ENCODE peak calls at places on chromosomes 2 and 18, in four cellular contexts. One of them, this sample, is unnamed.

GRCh38 chr2:214542251-214542650 is 131.4 kb downstream of the VWC2L start:
- DNase-seq in right atrium auricular region: no peak
- DNase-seq in stomach: no peak
- DNase-seq in heart right ventricle: no peak
- DNase-seq in this sample: no peak

GRCh38 chr2:51789908-51790307 is 758.0 kb upstream of the NRXN1 start:
- DNase-seq in right atrium auricular region: no peak
- DNase-seq in stomach: no peak
- DNase-seq in heart right ventricle: no peak
- DNase-seq in this sample: no peak

GRCh38 chr2:220198911-220199310 is 571.5 kb downstream of the SLC4A3 start:
- DNase-seq in right atrium auricular region: no peak
- DNase-seq in stomach: no peak
- DNase-seq in heart right ventricle: no peak
- DNase-seq in this sample: no peak

GRCh38 chr2:9281145-9281544 is 74.5 kb downstream of the ASAP2 start:
- DNase-seq in right atrium auricular region: no peak
- DNase-seq in stomach: peak
- DNase-seq in heart right ventricle: no peak
- DNase-seq in this sample: no peak

GRCh38 chr2:181250691-181251090 is 206.5 kb upstream of the ITGA4 start:
- DNase-seq in right atrium auricular region: no peak
- DNase-seq in stomach: no peak
- DNase-seq in heart right ventricle: no peak
- DNase-seq in this sample: no peak

GRCh38 chr2:207939342-207940108 is 85.8 kb downstream of the PLEKHM3 start:
- DNase-seq in right atrium auricular region: no peak
- DNase-seq in stomach: no peak
- DNase-seq in heart right ventricle: no peak
- DNase-seq in this sample: no peak

GRCh38 chr2:219219113-219219696 is 447 bp upstream of the ABCB6 start:
- DNase-seq in right atrium auricular region: no peak
- DNase-seq in stomach: no peak
- DNase-seq in heart right ventricle: no peak
- DNase-seq in this sample: no peak

GRCh38 chr2:164898475-164898874 is 56.9 kb downstream of the SLC38A11 start:
- DNase-seq in right atrium auricular region: no peak
- DNase-seq in stomach: no peak
- DNase-seq in heart right ventricle: no peak
- DNase-seq in this sample: no peak

GRCh38 chr2:158060862-158061435 is 40.7 kb upstream of the UPP2 start:
- DNase-seq in right atrium auricular region: no peak
- DNase-seq in stomach: no peak
- DNase-seq in heart right ventricle: no peak
- DNase-seq in this sample: no peak

GRCh38 chr2:39435974-39436591 is 1.0 kb downstream of the MAP4K3 start:
- DNase-seq in right atrium auricular region: peak
- DNase-seq in stomach: no peak
- DNase-seq in heart right ventricle: peak
- DNase-seq in this sample: no peak

GRCh38 chr2:44470151-44470550 is 108.4 kb downstream of the CAMKMT start:
- DNase-seq in right atrium auricular region: no peak
- DNase-seq in stomach: no peak
- DNase-seq in heart right ventricle: no peak
- DNase-seq in this sample: no peak

GRCh38 chr2:239526038-239526437 is 125.2 kb upstream of the HDAC4 start:
- DNase-seq in right atrium auricular region: no peak
- DNase-seq in stomach: no peak
- DNase-seq in heart right ventricle: no peak
- DNase-seq in this sample: no peak

GRCh38 chr2:229974271-229974670 is 52.0 kb downstream of the FBXO36 start:
- DNase-seq in right atrium auricular region: no peak
- DNase-seq in stomach: no peak
- DNase-seq in heart right ventricle: no peak
- DNase-seq in this sample: no peak

GRCh38 chr18:73881396-73881795 is 266.2 kb downstream of the FBXO15 start:
- DNase-seq in right atrium auricular region: no peak
- DNase-seq in stomach: no peak
- DNase-seq in heart right ventricle: no peak
- DNase-seq in this sample: no peak

GRCh38 chr2:101844055-101844635 is 146.6 kb downstream of the MAP4K4 start:
- DNase-seq in right atrium auricular region: no peak
- DNase-seq in stomach: no peak
- DNase-seq in heart right ventricle: no peak
- DNase-seq in this sample: no peak

GRCh38 chr2:5691659-5692529 is at the start of gene SOX11:
- DNase-seq in right atrium auricular region: no peak
- DNase-seq in stomach: no peak
- DNase-seq in heart right ventricle: peak
- DNase-seq in this sample: no peak

GRCh38 chr18:48825101-48825745 is 125.5 kb downstream of the SMAD7 start:
- DNase-seq in right atrium auricular region: peak
- DNase-seq in stomach: peak
- DNase-seq in heart right ventricle: peak
- DNase-seq in this sample: no peak

GRCh38 chr2:62181836-62182235 is 14.1 kb upstream of the B3GNT2 start:
- DNase-seq in right atrium auricular region: no peak
- DNase-seq in stomach: no peak
- DNase-seq in heart right ventricle: no peak
- DNase-seq in this sample: no peak

GRCh38 chr18:46322411-46322891 is 218.3 kb downstream of the HAUS1 start:
- DNase-seq in right atrium auricular region: no peak
- DNase-seq in stomach: no peak
- DNase-seq in heart right ventricle: no peak
- DNase-seq in this sample: no peak

GRCh38 chr2:234422895-234423505 is 73.9 kb downstream of the ARL4C start:
- DNase-seq in right atrium auricular region: no peak
- DNase-seq in stomach: no peak
- DNase-seq in heart right ventricle: no peak
- DNase-seq in this sample: no peak

GRCh38 chr2:127416486-127417001 is 1.7 kb upstream of the PROC start:
- DNase-seq in right atrium auricular region: no peak
- DNase-seq in stomach: no peak
- DNase-seq in heart right ventricle: no peak
- DNase-seq in this sample: no peak

GRCh38 chr18:79490593-79491551 is 95.1 kb downstream of the NFATC1 start:
- DNase-seq in right atrium auricular region: no peak
- DNase-seq in stomach: no peak
- DNase-seq in heart right ventricle: no peak
- DNase-seq in this sample: no peak

GRCh38 chr18:33210575-33211189 is 229.8 kb downstream of the CCDC178 start:
- DNase-seq in right atrium auricular region: no peak
- DNase-seq in stomach: no peak
- DNase-seq in heart right ventricle: no peak
- DNase-seq in this sample: no peak

GRCh38 chr2:120763931-120764330 is 28.3 kb downstream of the GLI2 start:
- DNase-seq in right atrium auricular region: no peak
- DNase-seq in stomach: no peak
- DNase-seq in heart right ventricle: no peak
- DNase-seq in this sample: no peak

GRCh38 chr2:9430316-9431293 is 7.2 kb downstream of the CPSF3 start:
- DNase-seq in right atrium auricular region: no peak
- DNase-seq in stomach: no peak
- DNase-seq in heart right ventricle: no peak
- DNase-seq in this sample: no peak

GRCh38 chr2:191299866-191300265 is 54.7 kb downstream of the MYO1B start:
- DNase-seq in right atrium auricular region: no peak
- DNase-seq in stomach: no peak
- DNase-seq in heart right ventricle: no peak
- DNase-seq in this sample: no peak

GRCh38 chr2:200089040-200089755 is 133.8 kb downstream of the MAIP1 start:
- DNase-seq in right atrium auricular region: no peak
- DNase-seq in stomach: no peak
- DNase-seq in heart right ventricle: no peak
- DNase-seq in this sample: no peak

GRCh38 chr2:23460228-23460627 is 75.2 kb downstream of the KLHL29 start:
- DNase-seq in right atrium auricular region: no peak
- DNase-seq in stomach: no peak
- DNase-seq in heart right ventricle: no peak
- DNase-seq in this sample: no peak

DNA sequence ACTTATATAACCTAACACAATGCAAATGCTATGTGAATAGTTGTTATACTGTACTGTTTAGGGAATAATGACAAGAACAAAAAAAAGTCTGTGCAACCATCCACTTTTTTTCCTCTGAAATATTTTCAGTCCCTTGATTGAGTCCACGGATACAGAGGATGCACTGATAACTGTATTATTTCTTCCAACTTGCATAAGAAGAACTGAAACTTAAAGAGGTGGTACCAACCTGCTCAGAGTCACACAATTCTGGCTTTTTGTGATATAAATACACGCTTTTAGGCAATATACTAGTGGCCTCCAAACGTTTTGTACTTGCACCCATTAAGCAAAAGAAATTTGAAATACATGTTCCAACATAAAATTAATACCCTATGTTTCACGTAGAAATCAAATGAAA is 1.3 kb downstream of the SMC6 start:
- DNase-seq in right atrium auricular region: no peak
- DNase-seq in stomach: no peak
- DNase-seq in heart right ventricle: no peak
- DNase-seq in this sample: peak
- H3K4me3 ChIP-seq in right atrium auricular region: no peak
- H3K4me3 ChIP-seq in stomach: no peak
- H3K4me3 ChIP-seq in heart right ventricle: peak
- H3K4me3 ChIP-seq in this sample: peak

GRCh38 chr18:11751305-11752115 is 62.4 kb downstream of the GNAL start:
- DNase-seq in right atrium auricular region: no peak
- DNase-seq in stomach: no peak
- DNase-seq in heart right ventricle: no peak
- DNase-seq in this sample: no peak
- H3K4me3 ChIP-seq in right atrium auricular region: peak
- H3K4me3 ChIP-seq in stomach: peak
- H3K4me3 ChIP-seq in heart right ventricle: peak
- H3K4me3 ChIP-seq in this sample: no peak

GRCh38 chr2:48105848-48106247 is 199.6 kb upstream of the FBXO11 start:
- DNase-seq in right atrium auricular region: no peak
- DNase-seq in stomach: no peak
- DNase-seq in heart right ventricle: no peak
- DNase-seq in this sample: no peak
- H3K4me3 ChIP-seq in right atrium auricular region: no peak
- H3K4me3 ChIP-seq in stomach: no peak
- H3K4me3 ChIP-seq in heart right ventricle: peak
- H3K4me3 ChIP-seq in this sample: no peak

GRCh38 chr2:74576830-74577229 is 22.3 kb downstream of the DOK1 start:
- DNase-seq in right atrium auricular region: no peak
- DNase-seq in stomach: no peak
- DNase-seq in heart right ventricle: peak
- DNase-seq in this sample: no peak

GRCh38 chr2:74575320-74575719 is 20.8 kb downstream of the DOK1 start:
- DNase-seq in right atrium auricular region: no peak
- DNase-seq in stomach: no peak
- DNase-seq in heart right ventricle: no peak
- DNase-seq in this sample: no peak

GRCh38 chr2:74576151-74576755 is 21.7 kb downstream of the DOK1 start:
- DNase-seq in right atrium auricular region: no peak
- DNase-seq in stomach: no peak
- DNase-seq in heart right ventricle: no peak
- DNase-seq in this sample: no peak

GRCh38 chr2:74572178-74572925 is 17.8 kb downstream of the DOK1 start:
- DNase-seq in right atrium auricular region: no peak
- DNase-seq in stomach: no peak
- DNase-seq in heart right ventricle: no peak
- DNase-seq in this sample: no peak

DNA sequence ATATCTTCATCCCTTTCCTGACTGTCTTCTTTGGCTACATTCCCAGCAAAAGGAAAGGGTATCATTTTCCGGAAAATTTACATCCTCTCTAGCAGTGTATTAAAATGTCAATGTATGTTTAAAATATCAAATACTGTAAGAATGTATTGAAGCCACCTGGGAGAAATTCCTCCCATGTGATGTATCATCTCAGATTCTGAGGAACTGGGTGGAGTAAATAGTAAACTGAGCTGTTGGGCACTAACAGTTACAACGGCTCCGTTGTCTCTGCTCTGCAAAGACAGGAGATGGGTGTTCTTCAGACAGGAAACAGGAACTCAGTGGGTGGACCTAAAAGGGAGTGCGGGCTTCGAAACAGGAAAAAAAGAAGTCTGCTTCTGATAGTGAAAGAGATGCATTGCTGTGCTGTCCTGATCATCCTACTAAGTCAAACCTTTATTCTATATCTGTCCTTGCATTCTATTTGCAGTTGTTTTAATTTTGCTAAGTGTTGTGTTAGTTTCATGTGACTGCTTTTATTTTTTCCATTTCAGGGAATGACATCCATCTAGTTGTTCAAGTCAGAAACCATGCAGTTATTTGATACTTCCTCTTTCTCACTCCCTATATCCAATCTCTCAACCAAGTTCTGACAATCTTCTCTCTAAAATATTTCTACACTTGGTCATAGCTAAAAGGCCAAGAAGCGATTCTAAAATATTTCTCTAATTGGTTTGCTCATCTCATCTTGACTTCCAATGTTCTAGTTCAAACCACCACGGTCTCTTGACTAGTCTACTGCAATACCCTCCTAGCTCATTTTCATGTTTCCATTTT is 19.4 kb downstream of the DOK1 start:
- DNase-seq in right atrium auricular region: no peak
- DNase-seq in stomach: no peak
- DNase-seq in heart right ventricle: no peak
- DNase-seq in this sample: no peak
- H3K4me3 ChIP-seq in right atrium auricular region: no peak
- H3K4me3 ChIP-seq in stomach: no peak
- H3K4me3 ChIP-seq in heart right ventricle: peak
- H3K4me3 ChIP-seq in this sample: no peak

DNA sequence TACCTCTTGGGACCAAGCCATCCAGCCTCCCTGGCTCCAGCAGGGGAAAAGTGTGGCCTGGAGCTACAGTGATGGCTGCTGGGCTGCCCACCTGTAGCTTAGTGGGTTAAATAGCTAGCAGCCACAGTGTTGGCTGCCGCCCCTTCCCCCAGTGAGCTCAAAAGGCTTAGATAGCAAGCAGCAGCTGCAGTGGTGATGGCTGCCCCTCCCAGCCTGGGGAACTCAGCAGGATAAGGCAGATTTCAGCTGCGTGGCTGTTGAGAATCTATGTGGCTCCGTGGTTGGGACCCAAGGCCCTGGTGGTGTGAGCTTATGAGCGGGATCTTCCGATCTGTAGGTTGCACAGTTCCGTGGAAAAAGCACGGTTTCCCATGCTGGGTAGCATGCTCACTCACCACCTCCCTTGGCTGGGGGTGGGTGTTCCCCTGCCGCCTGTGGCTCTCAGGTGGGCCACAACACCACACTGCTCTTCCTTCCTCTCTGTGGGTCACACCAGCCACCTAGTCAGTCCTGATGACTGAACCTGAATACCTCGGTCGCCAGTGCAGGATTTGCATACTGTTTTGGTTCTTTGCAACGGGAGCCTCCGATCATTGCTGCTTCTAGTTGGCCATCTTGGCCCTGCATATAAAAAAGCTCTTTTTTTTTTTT is 946.5 kb upstream of the FAM98A start:
- DNase-seq in right atrium auricular region: no peak
- DNase-seq in stomach: no peak
- DNase-seq in heart right ventricle: no peak
- DNase-seq in this sample: no peak
- H3K4me3 ChIP-seq in right atrium auricular region: no peak
- H3K4me3 ChIP-seq in stomach: no peak
- H3K4me3 ChIP-seq in heart right ventricle: no peak
- H3K4me3 ChIP-seq in this sample: no peak

GRCh38 chr2:140604788-140605187 is 1526.0 kb downstream of the LRP1B start:
- DNase-seq in right atrium auricular region: no peak
- DNase-seq in stomach: no peak
- DNase-seq in heart right ventricle: no peak
- DNase-seq in this sample: no peak
- H3K4me3 ChIP-seq in right atrium auricular region: no peak
- H3K4me3 ChIP-seq in stomach: no peak
- H3K4me3 ChIP-seq in heart right ventricle: no peak
- H3K4me3 ChIP-seq in this sample: no peak

GRCh38 chr2:238026953-238027505 is 33.8 kb upstream of the SCLY start:
- DNase-seq in right atrium auricular region: no peak
- DNase-seq in stomach: no peak
- DNase-seq in heart right ventricle: no peak
- DNase-seq in this sample: no peak
- H3K4me3 ChIP-seq in right atrium auricular region: no peak
- H3K4me3 ChIP-seq in stomach: no peak
- H3K4me3 ChIP-seq in heart right ventricle: no peak
- H3K4me3 ChIP-seq in this sample: no peak

This sample was measured in GM06990.